ENCODE peak calls at places on chromosomes 5 and 9, in four cellular contexts. M is kidney glomerular epithelial cell; S is stimulated activated CD4-positive, alpha-beta T cell treated with anti-CD3 and anti-CD28 coated beads, Interleukin-4, amount 100 ng/mL, for 1 hour; I is HuH-7. T is an unnamed sample.

GRCh38 chr5:85441138-85441537 is 1056.5 kb upstream of the EDIL3 start:
- DNase-seq in M (no peak), S (no peak), I (no peak), T (no peak)

GRCh38 chr5:151739939-151740335 is 18.5 kb downstream of the ATOX1 start:
- DNase-seq in M (peak), S (no peak), I (no peak), T (no peak)

GRCh38 chr9:16241231-16241630 is 629.2 kb downstream of the BNC2 start:
- DNase-seq in M (peak), S (no peak), I (no peak), T (no peak)

GRCh38 chr5:176446884-176447537 is 1.2 kb upstream of the FAF2 start:
- DNase-seq in M (no peak), S (no peak), I (peak), T (peak)

GRCh38 chr5:43065384-43066230 is 25.5 kb upstream of the ANXA2R start:
- DNase-seq in M (peak), S (peak), I (no peak), T (peak)

GRCh38 chr9:81416476-81417298 is 272.7 kb downstream of the TLE1 start:
- DNase-seq in M (no peak), S (no peak), I (no peak), T (no peak)

GRCh38 chr5:343461-344401 is 22.2 kb downstream of the AHRR start:
- DNase-seq in M (no peak), S (peak), I (peak), T (peak)

GRCh38 chr9:28946648-28947047 is 1373.4 kb upstream of the C9orf72 start:
- DNase-seq in M (no peak), S (no peak), I (no peak), T (no peak)

GRCh38 chr5:132342291-132343180 is 27.0 kb upstream of the SLC22A5 start:
- DNase-seq in M (no peak), S (no peak), I (no peak), T (no peak)

GRCh38 chr5:148443998-148444397 is 60.2 kb downstream of the FBXO38 start:
- DNase-seq in M (peak), S (peak), I (peak), T (no peak)

GRCh38 chr5:149618581-149619248 is 37.4 kb downstream of the ARHGEF37 start:
- DNase-seq in M (peak), S (no peak), I (peak), T (no peak)

GRCh38 chr5:104456122-104456521 is 893.5 kb upstream of the NUDT12 start:
- DNase-seq in M (no peak), S (no peak), I (no peak), T (no peak)

GRCh38 chr5:139182528-139183296 is 15.5 kb downstream of the SIL1 start:
- DNase-seq in M (no peak), S (no peak), I (no peak), T (no peak)

GRCh38 chr9:128917151-128917849 is 3.5 kb upstream of the PHYHD1 start:
- DNase-seq in M (no peak), S (no peak), I (no peak), T (no peak)

GRCh38 chr5:133341296-133341695 is 271.0 kb downstream of the FSTL4 start:
- DNase-seq in M (no peak), S (no peak), I (no peak), T (no peak)

GRCh38 chr5:122195784-122196394 is 66.5 kb downstream of the ZNF474 start:
- DNase-seq in M (peak), S (no peak), I (no peak), T (no peak)

GRCh38 chr5:126594077-126594476 is 942 bp downstream of the ALDH7A1 start:
- DNase-seq in M (no peak), S (no peak), I (no peak), T (no peak)

GRCh38 chr5:36205329-36205728 is 36.4 kb downstream of the NADK2 start:
- DNase-seq in M (no peak), S (no peak), I (no peak), T (no peak)

GRCh38 chr5:151085517-151086031 is 4.7 kb upstream of the TNIP1 start:
- DNase-seq in M (peak), S (peak), I (peak), T (no peak)

GRCh38 chr9:114452219-114453169 is 52.8 kb downstream of the WHRN start:
- DNase-seq in M (no peak), S (peak), I (no peak), T (no peak)

GRCh38 chr5:87916320-87916719 is 352.3 kb downstream of the TMEM161B start:
- DNase-seq in M (no peak), S (no peak), I (no peak), T (no peak)

GRCh38 chr5:149957855-149958254 is 2.7 kb upstream of the SLC26A2 start:
- DNase-seq in M (peak), S (no peak), I (no peak), T (no peak)

GRCh38 chr9:87968155-87968554 is 6.2 kb downstream of the CDK20 start:
- DNase-seq in M (no peak), S (no peak), I (no peak), T (no peak)

GRCh38 chr9:91564081-91564670 is 140.5 kb upstream of the NFIL3 start:
- DNase-seq in M (no peak), S (no peak), I (no peak), T (no peak)

GRCh38 chr9:18623201-18623600 is 149.2 kb downstream of the ADAMTSL1 start:
- DNase-seq in M (no peak), S (no peak), I (no peak), T (no peak)

GRCh38 chr5:176500511-176500910 is 36.7 kb downstream of the RNF44 start:
- DNase-seq in M (no peak), S (no peak), I (no peak), T (no peak)

GRCh38 chr5:124868661-124869060 is 122.2 kb upstream of the ZNF608 start:
- DNase-seq in M (no peak), S (no peak), I (no peak), T (no peak)

GRCh38 chr9:4192450-4192849 is 107.4 kb downstream of the GLIS3 start:
- DNase-seq in M (no peak), S (no peak), I (no peak), T (no peak)

GRCh38 chr9:79565245-79565644 is 6.5 kb upstream of the TLE4 start:
- DNase-seq in M (no peak), S (no peak), I (no peak), T (no peak)

GRCh38 chr5:13821366-13821765 is 123.1 kb downstream of the DNAH5 start:
- DNase-seq in M (no peak), S (no peak), I (no peak), T (no peak)

GRCh38 chr9:131126059-131126426 is 657 bp downstream of the NUP214 start:
- DNase-seq in M (no peak), S (no peak), I (no peak), T (no peak)

GRCh38 chr5:168291961-168292782 is 727 bp downstream of the WWC1 start:
- DNase-seq in M (no peak), S (no peak), I (peak), T (no peak)

T was measured in activated naive CD8-positive, alpha-beta T cell treated with anti-CD3 and anti-CD28 coated beads, Interleukin-2, amount 10 ng/mL, durations not matched to agents 7 days and 5 days.